ENCODE peak calls at places on chromosomes 7 and 10, in six cellular contexts. O is colonic mucosa, P is glutamatergic neuron, A is HFFc6, X is endothelial cell, Y is dorsolateral prefrontal cortex. R is an unnamed sample.

GRCh38 chr7:80312139-80312661 is 177.6 kb downstream of the GNAI1 start:
- DNase-seq in O (peak), P (no peak), A (peak), X (peak), Y (no peak), R (peak)

GRCh38 chr10:128483216-128483615 is 357.0 kb upstream of the MKI67 start:
- DNase-seq in O (no peak), P (no peak), A (no peak), X (no peak), Y (no peak), R (no peak)

GRCh38 chr10:7475046-7475860 is 64.4 kb upstream of the SFMBT2 start:
- DNase-seq in O (peak), P (peak), A (no peak), X (peak), Y (peak), R (no peak)

GRCh38 chr10:44467090-44467489 is 82.2 kb upstream of the CXCL12 start:
- DNase-seq in O (no peak), P (no peak), A (no peak), X (no peak), Y (no peak), R (no peak)

GRCh38 chr10:31017534-31018361 is 13.9 kb downstream of the ZNF438 start:
- DNase-seq in O (no peak), P (no peak), A (no peak), X (no peak), Y (no peak), R (no peak)

GRCh38 chr10:4109469-4109868 is 324.5 kb upstream of the KLF6 start:
- DNase-seq in O (no peak), P (no peak), A (no peak), X (no peak), Y (no peak), R (no peak)

GRCh38 chr7:150377116-150377979 is 1.8 kb upstream of the ZNF775 start:
- DNase-seq in O (peak), P (no peak), A (no peak), X (no peak), Y (no peak), R (no peak)

GRCh38 chr7:17444673-17445072 is 146.2 kb downstream of the AHR start:
- DNase-seq in O (no peak), P (no peak), A (no peak), X (no peak), Y (no peak), R (peak)

GRCh38 chr7:14761506-14762296 is 140.8 kb downstream of the DGKB start:
- DNase-seq in O (no peak), P (no peak), A (peak), X (no peak), Y (peak), R (no peak)

GRCh38 chr10:24951201-24952145 is 933 bp downstream of the PRTFDC1 start:
- DNase-seq in O (peak), P (peak), A (peak), X (peak), Y (peak), R (peak)

GRCh38 chr10:43254199-43254730 is 12.6 kb downstream of the RASGEF1A start:
- DNase-seq in O (no peak), P (no peak), A (no peak), X (no peak), Y (no peak), R (no peak)

GRCh38 chr7:156816943-156817572 is 75.9 kb downstream of the LMBR1 start:
- DNase-seq in O (no peak), P (no peak), A (peak), X (no peak), Y (no peak), R (no peak)
- TF ChIP-seq CTCF in O (peak), P (peak), A (peak), X (peak), Y (peak), R (no peak)

DNA sequence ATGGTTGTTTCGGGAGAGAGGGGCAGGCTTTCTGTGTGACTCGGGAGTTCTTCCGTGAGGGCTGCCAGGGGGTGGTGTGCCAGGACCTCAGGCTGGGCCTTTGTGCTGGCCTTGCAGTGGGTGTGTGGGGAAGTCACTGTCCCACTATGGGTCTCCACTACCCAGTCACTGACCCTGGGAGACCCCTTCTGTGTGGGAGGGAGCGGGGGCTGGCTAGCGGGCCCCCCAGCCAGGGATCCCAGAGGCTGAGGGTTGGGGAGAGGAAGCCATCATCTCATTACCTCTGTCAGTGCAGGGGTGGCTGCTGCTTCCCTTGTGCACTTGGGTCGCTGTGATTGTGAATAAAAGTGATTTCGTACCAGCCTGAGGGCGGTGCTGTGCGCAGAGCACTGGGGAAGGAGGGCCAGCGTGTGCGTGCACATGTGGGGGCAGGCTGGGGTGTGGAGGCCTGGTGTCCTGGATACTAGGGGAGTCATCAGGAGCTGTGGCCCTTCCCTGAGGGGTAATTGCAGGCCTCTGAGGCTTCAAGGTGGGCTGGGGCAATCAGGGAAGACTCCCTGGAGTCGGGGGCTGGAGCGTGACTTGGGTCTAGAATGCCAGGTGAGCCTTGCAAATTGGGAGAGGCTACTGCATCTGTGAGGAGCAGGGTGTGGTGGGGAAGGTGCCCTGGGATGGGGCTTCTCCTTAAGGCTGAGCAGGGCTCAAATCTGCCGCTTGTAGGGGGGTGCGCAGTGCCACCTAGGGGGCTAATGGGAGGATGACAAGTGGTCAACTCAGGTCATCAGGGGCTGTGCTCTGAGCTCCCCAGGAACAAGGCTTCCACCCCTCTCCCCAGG is 98.9 kb downstream of the NEURL1 start:
- DNase-seq in O (no peak), P (peak), A (no peak), X (peak), Y (peak), R (peak)
- TF ChIP-seq CTCF in O (peak), P (peak), A (peak), X (peak), Y (peak), R (peak)

GRCh38 chr7:42492895-42493294 is 255.9 kb upstream of the GLI3 start:
- DNase-seq in O (no peak), P (no peak), A (no peak), X (no peak), Y (no peak), R (no peak)

GRCh38 chr7:42494199-42494710 is 257.2 kb upstream of the GLI3 start:
- DNase-seq in O (no peak), P (no peak), A (no peak), X (no peak), Y (no peak), R (no peak)

GRCh38 chr7:42494722-42495121 is 257.7 kb upstream of the GLI3 start:
- DNase-seq in O (no peak), P (no peak), A (no peak), X (no peak), Y (no peak), R (no peak)

GRCh38 chr7:42495251-42495650 is 258.2 kb upstream of the GLI3 start:
- DNase-seq in O (no peak), P (no peak), A (no peak), X (no peak), Y (no peak), R (no peak)

DNA sequence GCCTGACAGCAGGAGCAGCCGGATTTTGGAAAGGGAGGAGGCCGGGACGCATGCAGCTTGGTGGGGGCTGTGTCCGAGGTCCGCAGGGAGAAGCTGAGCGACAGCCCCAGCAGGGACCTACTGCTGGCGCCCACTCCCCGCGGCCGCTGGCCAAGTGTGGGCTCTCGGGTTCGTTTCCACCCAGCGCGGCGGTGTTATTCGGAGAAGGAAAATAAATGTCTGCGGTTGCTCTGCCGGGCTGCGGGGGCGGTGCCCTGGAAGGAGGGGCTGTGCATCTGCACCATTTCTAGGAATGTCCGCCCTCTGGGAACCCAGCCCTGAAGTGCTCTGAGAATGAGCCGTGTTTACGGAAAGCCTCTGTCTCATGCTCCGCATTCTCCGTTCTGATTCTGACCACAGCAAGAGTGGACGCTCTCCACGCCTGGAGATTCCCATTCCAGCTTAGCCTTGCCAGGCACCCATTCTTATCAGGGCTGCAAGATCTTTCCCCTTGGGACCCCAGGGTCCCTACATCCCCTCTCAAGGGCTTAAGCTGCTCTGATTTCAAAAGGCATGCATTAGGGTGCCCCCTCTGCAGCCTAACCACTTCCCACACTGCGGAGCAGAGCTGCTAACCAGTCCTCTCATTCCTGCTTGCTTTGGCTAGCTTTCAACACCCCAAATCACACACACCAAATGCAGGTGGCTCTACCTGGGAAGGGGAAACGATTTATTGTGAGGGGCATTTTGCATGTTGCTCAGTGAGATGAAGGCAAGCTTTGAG is 256.6 kb upstream of the GLI3 start:
- DNase-seq in O (peak), P (peak), A (peak), X (peak), Y (peak), R (no peak)
- TF ChIP-seq CTCF in O (no peak), P (no peak), A (peak), X (no peak), Y (no peak), R (no peak)

DNA sequence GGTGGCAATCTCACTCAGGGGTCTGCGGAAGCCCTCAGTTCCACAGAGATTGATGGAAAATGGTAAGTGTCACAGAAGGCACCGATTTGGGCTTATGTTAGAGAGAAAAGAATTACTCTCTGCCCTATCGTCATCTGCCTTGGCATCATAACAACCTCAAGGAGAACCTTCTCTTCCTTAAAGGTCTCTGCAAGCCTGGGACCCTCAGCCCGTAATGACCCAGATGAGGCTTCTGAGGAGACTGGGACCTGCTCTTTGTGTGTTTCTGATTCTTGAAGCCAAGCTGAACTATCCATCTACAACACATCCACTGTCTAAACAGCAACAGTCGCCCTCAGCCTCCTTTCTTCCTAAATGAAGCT is 263.1 kb upstream of the AOAH start:
- DNase-seq in O (no peak), P (no peak), A (no peak), X (no peak), Y (no peak), R (no peak)
- TF ChIP-seq CTCF in O (no peak), P (peak), A (peak), X (peak), Y (peak), R (no peak)

GRCh38 chr10:120480065-120480600 is 23.1 kb downstream of the PLPP4 start:
- DNase-seq in O (no peak), P (no peak), A (peak), X (no peak), Y (no peak), R (no peak)
- TF ChIP-seq CTCF in O (no peak), P (no peak), A (peak), X (no peak), Y (no peak), R (no peak)

GRCh38 chr10:99522511-99523250 is 10.1 kb upstream of the NKX2-3 start:
- DNase-seq in O (peak), P (no peak), A (no peak), X (peak), Y (no peak), R (no peak)
- TF ChIP-seq CTCF in O (no peak), P (no peak), A (no peak), X (no peak), Y (no peak), R (no peak)

GRCh38 chr7:140242057-140243031 is 65.6 kb upstream of the KDM7A start:
- DNase-seq in O (peak), P (no peak), A (no peak), X (peak), Y (no peak), R (no peak)

GRCh38 chr7:140236626-140237025 is 59.8 kb upstream of the KDM7A start:
- DNase-seq in O (no peak), P (no peak), A (no peak), X (no peak), Y (no peak), R (no peak)

GRCh38 chr7:140239653-140239935 is 62.8 kb upstream of the KDM7A start:
- DNase-seq in O (peak), P (no peak), A (no peak), X (no peak), Y (no peak), R (no peak)

GRCh38 chr7:140237390-140237789 is 60.6 kb upstream of the KDM7A start:
- DNase-seq in O (no peak), P (no peak), A (no peak), X (no peak), Y (no peak), R (no peak)

DNA sequence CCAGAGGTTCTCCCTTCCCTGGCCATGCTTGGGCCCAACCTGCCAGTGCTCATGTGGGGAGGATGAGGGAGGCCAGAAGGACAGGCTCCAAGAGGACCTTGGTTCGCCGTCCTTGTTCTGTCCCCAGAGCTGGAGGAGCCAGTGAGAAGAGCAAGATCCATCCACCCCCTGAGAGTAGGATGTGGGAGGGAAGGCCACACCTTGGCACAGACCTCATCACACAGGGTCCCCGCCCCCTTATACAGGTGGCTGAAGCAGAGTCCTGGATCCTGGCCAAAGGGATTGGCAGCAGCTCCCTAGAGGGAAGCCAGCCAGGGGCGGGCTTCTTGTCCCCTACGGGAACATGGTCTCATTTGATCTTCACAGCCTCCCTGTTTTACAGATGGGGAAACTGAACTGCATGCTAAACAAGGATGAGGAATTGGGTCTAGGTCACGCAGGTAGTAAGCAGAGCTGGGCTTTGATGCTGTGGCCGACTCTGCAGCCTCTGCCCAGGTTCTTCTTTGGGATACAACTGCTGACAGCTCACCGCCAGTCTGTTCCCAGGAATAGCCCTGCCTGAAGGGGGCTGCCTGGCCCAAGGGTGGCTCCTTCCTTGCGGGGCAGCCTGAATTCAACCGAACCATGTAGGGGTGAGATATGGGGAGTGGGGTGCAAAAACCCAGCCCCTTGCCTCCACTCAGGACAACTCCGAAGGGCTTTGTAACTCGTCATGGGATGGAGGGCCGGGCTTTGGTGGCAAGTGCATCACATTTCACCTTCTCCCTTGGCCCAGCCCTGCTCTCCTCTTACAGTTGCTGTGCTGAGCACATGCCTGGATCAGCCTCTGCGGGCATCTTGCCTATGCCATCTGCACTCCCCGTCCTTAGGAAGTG is 62.2 kb upstream of the KDM7A start:
- DNase-seq in O (peak), P (no peak), A (no peak), X (no peak), Y (no peak), R (peak)
- TF ChIP-seq CTCF in O (no peak), P (no peak), A (no peak), X (no peak), Y (no peak), R (no peak)

R was measured in Calu3.